ENCODE peak calls at places on chromosome 1, in six cellular contexts. Z is fibroblast of lung, C is lung, J is heart left ventricle, V is transverse colon, B is astrocyte. D is an unnamed sample. For H3K4me1, the result is how much of the 10 kb centered on the place peaks cover.

GRCh38 chr1:2213576-2214505 is 14.3 kb upstream of the SKI start:
- DNase-seq in V (peak), J (peak), C (no peak), B (peak), Z (peak), D (no peak)

GRCh38 chr1:156813750-156814570 is 2.7 kb downstream of the SH2D2A start:
- DNase-seq in Z (peak), V (peak), B (peak), J (peak), C (no peak), D (peak)

GRCh38 chr1:223639333-223639749 is 26.2 kb downstream of the CAPN8 start:
- DNase-seq in B (peak), C (no peak), J (no peak), Z (peak), V (no peak), D (no peak)

GRCh38 chr1:15616704-15617172 is 520 bp upstream of the DDI2 start:
- DNase-seq in V (no peak), J (peak), Z (no peak), B (peak), C (no peak), D (no peak)

GRCh38 chr1:202575906-202576653 is 134.2 kb downstream of the SYT2 start:
- DNase-seq in Z (no peak), B (peak), C (no peak), V (no peak), J (no peak), D (no peak)

GRCh38 chr1:115330480-115331013 is 7.5 kb downstream of the NGF start:
- DNase-seq in B (peak), Z (peak), J (no peak), C (no peak), V (no peak), D (no peak)

GRCh38 chr1:211764701-211765100 is 65.9 kb downstream of the LPGAT1 start:
- DNase-seq in B (no peak), V (no peak), C (no peak), J (no peak), Z (no peak), D (no peak)

GRCh38 chr1:212858461-212859265 is 588 bp downstream of the FLVCR1 start:
- DNase-seq in Z (peak), J (peak), B (peak), C (peak), V (peak), D (peak)

GRCh38 chr1:228337711-228338520 is 68.7 kb downstream of the TRIM11 start:
- DNase-seq in Z (no peak), V (peak), B (no peak), C (no peak), J (peak), D (no peak)

GRCh38 chr1:183467687-183468086 is 4.6 kb upstream of the SMG7 start:
- DNase-seq in V (no peak), B (no peak), J (no peak), C (no peak), Z (no peak), D (no peak)

GRCh38 chr1:195462646-195463045 is 1145.6 kb downstream of the KCNT2 start:
- DNase-seq in J (no peak), B (peak), C (no peak), Z (peak), V (no peak), D (no peak)

GRCh38 chr1:9505142-9505541 is 34.1 kb upstream of the SLC25A33 start:
- DNase-seq in B (no peak), C (no peak), J (no peak), Z (no peak), V (no peak), D (no peak)

GRCh38 chr1:240619901-240620621 is 8.1 kb upstream of the GREM2 start:
- DNase-seq in C (no peak), V (no peak), B (no peak), Z (no peak), J (no peak), D (no peak)

GRCh38 chr1:182391028-182391361 is 595 bp downstream of the GLUL start:
- DNase-seq in C (no peak), V (no peak), J (no peak), B (no peak), Z (no peak), D (peak)
- H3K4me1 ChIP-seq in C (under half), V (under half), J (under half), B (under half), Z (under half), D (under half)

DNA sequence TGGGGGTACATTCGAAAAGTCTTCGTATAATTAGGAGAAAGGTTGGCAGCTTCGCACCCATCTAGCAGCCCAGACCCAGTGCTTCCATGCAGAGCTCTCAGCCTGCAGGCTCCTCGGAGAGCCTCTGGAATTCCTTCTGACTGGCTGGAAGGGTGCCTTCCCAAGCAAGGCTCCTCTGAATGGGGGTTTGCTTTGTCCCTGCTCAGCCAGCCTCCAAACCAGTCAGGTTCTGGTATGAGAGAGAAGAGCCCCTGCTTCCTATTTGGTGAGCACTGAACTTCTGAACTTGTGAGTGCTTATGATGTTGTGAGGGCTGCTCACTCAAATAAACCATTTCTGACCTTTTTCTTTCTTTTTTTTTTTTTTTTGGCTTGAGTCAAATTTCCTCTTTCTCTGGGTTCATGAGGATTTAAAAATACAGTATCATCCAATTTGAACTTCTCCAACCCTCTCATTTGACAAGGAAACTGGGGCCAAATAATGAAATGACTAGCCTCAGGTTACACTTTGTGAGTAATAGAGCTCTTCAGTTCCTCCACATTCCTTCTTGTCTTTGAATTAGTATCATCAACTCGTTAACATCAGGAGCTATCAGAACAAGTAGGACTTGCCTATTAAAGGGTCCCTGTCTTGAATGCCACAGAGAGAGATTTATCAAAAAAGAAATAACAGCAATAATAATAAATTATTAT is 39.6 kb downstream of the GFI1 start:
- DNase-seq in V (no peak), J (no peak), B (peak), C (no peak), Z (peak), D (no peak)
- H3K4me3 ChIP-seq in V (no peak), J (no peak), B (no peak), C (no peak), Z (no peak), D (no peak)

DNA sequence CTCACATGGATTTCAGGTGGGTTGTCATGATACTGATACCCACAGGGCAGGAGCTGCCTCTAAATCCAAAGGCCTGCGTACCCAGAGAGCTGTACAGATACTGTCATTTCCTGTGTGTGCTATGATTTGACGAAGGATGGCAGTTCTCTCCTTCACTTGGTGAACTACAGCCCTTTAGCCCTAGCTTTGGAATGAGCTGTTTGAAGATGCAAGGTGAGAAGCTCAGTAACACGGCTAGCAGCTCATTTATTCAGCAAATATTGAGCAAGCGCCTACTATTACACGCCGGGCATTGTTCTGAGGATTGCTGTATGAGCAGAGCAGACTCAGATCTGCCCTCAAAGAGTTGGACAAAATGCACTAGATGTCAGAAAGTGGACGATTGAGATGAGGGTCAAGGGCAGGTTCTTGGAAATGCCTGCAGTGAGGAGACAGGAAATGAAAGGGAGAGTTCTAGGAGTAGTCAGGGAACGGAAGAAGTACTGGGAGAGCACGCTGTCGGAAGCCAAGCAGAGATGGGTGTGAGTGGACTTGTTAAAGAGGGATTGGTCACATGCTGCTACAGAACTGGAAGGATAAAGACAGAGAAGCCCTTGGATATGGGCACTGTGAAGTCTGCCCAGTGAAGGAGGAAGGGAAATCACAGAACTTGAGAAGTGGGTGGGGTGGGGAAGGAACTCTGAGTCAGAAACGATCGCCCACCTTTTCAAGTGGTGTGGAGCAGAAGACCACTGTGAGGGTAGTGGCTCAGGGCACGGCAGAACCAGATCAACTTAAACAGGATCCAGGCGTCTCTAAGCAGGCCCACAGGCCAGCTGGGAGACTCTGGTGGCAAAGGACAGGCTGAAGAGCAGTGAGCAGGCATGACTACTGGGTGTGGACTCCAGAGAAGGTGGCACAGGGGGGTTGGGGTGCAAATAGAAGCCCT is 7.1 kb downstream of the PTGFRN start:
- DNase-seq in V (no peak), J (no peak), Z (no peak), C (no peak), B (no peak), D (no peak)
- H3K27ac ChIP-seq in V (peak), J (peak), Z (no peak), C (no peak), B (no peak), D (no peak)

DNA sequence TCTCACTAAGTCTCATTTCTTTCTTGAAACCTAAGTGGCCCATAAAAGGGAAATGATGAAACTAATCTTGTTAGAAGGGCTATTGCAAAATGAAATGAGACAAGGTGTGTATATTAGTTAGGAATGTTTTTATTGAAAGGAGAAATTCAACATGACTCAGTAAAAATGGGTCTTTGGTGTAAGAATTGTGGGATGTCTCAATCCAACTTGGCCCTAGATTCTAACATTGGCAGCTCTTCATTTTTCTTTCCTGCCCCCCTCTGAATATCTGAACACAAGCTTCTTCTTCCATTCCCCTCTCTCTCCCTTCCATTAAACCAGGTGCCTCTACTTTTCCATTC is 26.8 kb upstream of the TARBP1 start:
- DNase-seq in V (no peak), C (no peak), Z (peak), B (peak), J (no peak), D (no peak)
- H3K4me1 ChIP-seq in V (under half), C (under half), Z (under half), B (under half), J (under half), D (under half)

GRCh38 chr1:235075955-235076308 is 52.7 kb downstream of the TOMM20 start:
- DNase-seq in J (no peak), V (no peak), Z (no peak), B (no peak), C (no peak), D (no peak)

GRCh38 chr1:235073968-235074334 is 54.7 kb downstream of the TOMM20 start:
- DNase-seq in C (no peak), J (no peak), V (peak), Z (no peak), B (no peak), D (no peak)

GRCh38 chr1:235074335-235075120 is 54.1 kb downstream of the TOMM20 start:
- DNase-seq in Z (peak), C (no peak), V (peak), J (peak), B (peak), D (no peak)

GRCh38 chr1:235076504-235077162 is 52.0 kb downstream of the TOMM20 start:
- DNase-seq in C (no peak), J (no peak), V (no peak), B (no peak), Z (no peak), D (no peak)

GRCh38 chr1:235075121-235075954 is 53.3 kb downstream of the TOMM20 start:
- DNase-seq in J (peak), B (peak), Z (peak), C (peak), V (peak), D (peak)
- H3K4me3 ChIP-seq in J (peak), B (peak), Z (no peak), C (no peak), V (no peak), D (no peak)

DNA sequence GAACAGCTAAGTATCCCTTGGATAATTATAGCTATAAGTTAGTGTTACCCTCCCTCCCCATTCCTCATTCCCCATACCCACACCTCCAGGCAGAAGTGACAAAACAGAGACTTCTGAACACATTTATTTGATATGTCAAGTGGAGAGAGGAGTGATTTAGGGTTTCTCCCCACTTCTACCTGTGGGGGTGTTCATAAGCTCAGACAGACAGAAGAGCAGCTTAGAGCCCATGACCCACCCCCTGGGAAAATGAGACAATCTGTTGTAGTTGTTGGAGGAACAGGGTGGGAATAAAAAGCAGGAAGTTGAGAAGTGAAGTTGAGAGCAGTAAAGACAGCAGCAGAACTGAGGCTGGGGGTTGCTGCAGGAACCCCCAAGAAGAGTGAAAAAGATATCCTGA is 1.5 kb upstream of the LIX1L start:
- DNase-seq in Z (no peak), V (no peak), J (no peak), C (no peak), B (no peak), D (no peak)
- H3K27ac ChIP-seq in Z (no peak), V (peak), J (peak), C (no peak), B (no peak), D (no peak)

GRCh38 chr1:153705484-153705883 is 22.4 kb upstream of the INTS3 start:
- DNase-seq in J (no peak), B (no peak), Z (no peak), C (no peak), V (no peak), D (no peak)
- H3K4me1 ChIP-seq in J (under half), B (under half), Z (under half), C (under half), V (under half), D (under half)

D was measured in CD8-positive, alpha-beta T cell.